ENCODE peak calls at places on chromosomes 16 and 17, in five cellular contexts. One of them, this sample, is unnamed.
A peak's percentile ranks its signal among the peaks of the same experiment; 100 is the strongest.

GRCh38 chr17:53736516-53737274 is 86.0 kb upstream of the KIF2B start:
- DNase-seq in heart right ventricle: no peak
- DNase-seq in colonic mucosa: no peak
- DNase-seq in HFFc6: no peak
- DNase-seq in progenitor cell of endocrine pancreas: no peak
- DNase-seq in this sample: no peak

GRCh38 chr16:85017151-85017550 is 5.8 kb upstream of the ZDHHC7 start:
- DNase-seq in heart right ventricle: no peak
- DNase-seq in colonic mucosa: no peak
- DNase-seq in HFFc6: no peak
- DNase-seq in progenitor cell of endocrine pancreas: no peak
- DNase-seq in this sample: no peak

GRCh38 chr17:7403043-7403901 is 625 bp downstream of the TMEM256 start:
- DNase-seq in heart right ventricle: peak; percentile 74
- DNase-seq in colonic mucosa: peak; percentile 80
- DNase-seq in HFFc6: no peak
- DNase-seq in progenitor cell of endocrine pancreas: no peak
- DNase-seq in this sample: no peak

GRCh38 chr17:30812218-30813177 is 12.0 kb downstream of the CRLF3 start:
- DNase-seq in heart right ventricle: no peak
- DNase-seq in colonic mucosa: no peak
- DNase-seq in HFFc6: peak; percentile 9
- DNase-seq in progenitor cell of endocrine pancreas: no peak
- DNase-seq in this sample: peak; percentile 35

GRCh38 chr16:56426585-56426984 is 1.2 kb upstream of the AMFR start:
- DNase-seq in heart right ventricle: no peak
- DNase-seq in colonic mucosa: no peak
- DNase-seq in HFFc6: no peak
- DNase-seq in progenitor cell of endocrine pancreas: no peak
- DNase-seq in this sample: no peak

GRCh38 chr16:81486555-81487061 is 42.0 kb downstream of the CMIP start:
- DNase-seq in heart right ventricle: peak; percentile 59
- DNase-seq in colonic mucosa: peak; percentile 45
- DNase-seq in HFFc6: no peak
- DNase-seq in progenitor cell of endocrine pancreas: no peak
- DNase-seq in this sample: peak; percentile 95

GRCh38 chr16:57268804-57269800 is 15.4 kb downstream of the PLLP start:
- DNase-seq in heart right ventricle: peak; percentile 70
- DNase-seq in colonic mucosa: peak; percentile 91
- DNase-seq in HFFc6: no peak
- DNase-seq in progenitor cell of endocrine pancreas: no peak
- DNase-seq in this sample: no peak

GRCh38 chr17:80605326-80606066 is 60.9 kb downstream of the RPTOR start:
- DNase-seq in heart right ventricle: no peak
- DNase-seq in colonic mucosa: no peak
- DNase-seq in HFFc6: no peak
- DNase-seq in progenitor cell of endocrine pancreas: no peak
- DNase-seq in this sample: no peak

GRCh38 chr16:49603956-49604355 is 230.4 kb downstream of the C16orf78 start:
- DNase-seq in heart right ventricle: no peak
- DNase-seq in colonic mucosa: no peak
- DNase-seq in HFFc6: no peak
- DNase-seq in progenitor cell of endocrine pancreas: no peak
- DNase-seq in this sample: no peak

GRCh38 chr17:1188812-1189211 is 9.0 kb upstream of the ABR start:
- DNase-seq in heart right ventricle: peak; percentile 77
- DNase-seq in colonic mucosa: peak; percentile 72
- DNase-seq in HFFc6: peak; percentile 16
- DNase-seq in progenitor cell of endocrine pancreas: no peak
- DNase-seq in this sample: peak; percentile 76

GRCh38 chr16:79564594-79565210 is 35.8 kb downstream of the MAF start:
- DNase-seq in heart right ventricle: no peak
- DNase-seq in colonic mucosa: no peak
- DNase-seq in HFFc6: no peak
- DNase-seq in progenitor cell of endocrine pancreas: no peak
- DNase-seq in this sample: no peak

GRCh38 chr16:47712276-47713224 is 251.4 kb downstream of the PHKB start:
- DNase-seq in heart right ventricle: no peak
- DNase-seq in colonic mucosa: no peak
- DNase-seq in HFFc6: no peak
- DNase-seq in progenitor cell of endocrine pancreas: no peak
- DNase-seq in this sample: no peak

GRCh38 chr17:81865733-81866439 is 5.3 kb downstream of the ARHGDIA start:
- DNase-seq in heart right ventricle: no peak
- DNase-seq in colonic mucosa: peak; percentile 97
- DNase-seq in HFFc6: no peak
- DNase-seq in progenitor cell of endocrine pancreas: no peak
- DNase-seq in this sample: peak; percentile 20

DNA sequence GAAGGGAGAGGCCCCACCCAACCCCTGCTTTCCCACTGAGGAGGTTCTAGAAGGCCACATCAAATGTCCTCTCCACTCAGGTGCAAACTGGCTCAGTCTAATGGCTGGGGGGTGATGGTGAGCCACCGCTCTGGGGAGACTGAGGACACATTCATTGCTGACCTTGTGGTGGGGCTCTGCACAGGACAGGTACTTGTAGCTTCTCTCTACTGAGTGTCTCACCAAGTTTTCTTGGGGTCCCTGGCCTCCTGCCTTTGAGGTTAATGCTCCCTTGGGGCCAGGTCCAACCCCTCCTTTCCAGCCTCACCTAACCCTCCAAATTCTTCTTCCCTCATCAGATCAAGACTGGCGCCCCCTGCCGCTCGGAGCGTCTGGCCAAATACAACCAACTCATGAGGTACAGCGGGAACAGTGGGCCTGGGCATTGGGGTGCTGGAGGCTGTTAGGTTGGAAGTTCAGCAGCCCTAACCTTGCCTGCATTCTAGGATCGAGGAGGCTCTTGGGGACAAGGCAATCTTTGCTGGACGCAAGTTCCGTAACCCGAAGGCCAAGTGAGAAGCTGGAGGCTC is 5.7 kb downstream of the ENO3 start:
- DNase-seq in heart right ventricle: no peak
- DNase-seq in colonic mucosa: no peak
- DNase-seq in HFFc6: no peak
- DNase-seq in progenitor cell of endocrine pancreas: no peak
- DNase-seq in this sample: no peak
- TF ChIP-seq CTCF in heart right ventricle: peak; percentile 29
- TF ChIP-seq CTCF in colonic mucosa: no peak
- TF ChIP-seq CTCF in HFFc6: peak; percentile 52
- TF ChIP-seq CTCF in progenitor cell of endocrine pancreas: peak; percentile 31
- TF ChIP-seq CTCF in this sample: no peak

DNA sequence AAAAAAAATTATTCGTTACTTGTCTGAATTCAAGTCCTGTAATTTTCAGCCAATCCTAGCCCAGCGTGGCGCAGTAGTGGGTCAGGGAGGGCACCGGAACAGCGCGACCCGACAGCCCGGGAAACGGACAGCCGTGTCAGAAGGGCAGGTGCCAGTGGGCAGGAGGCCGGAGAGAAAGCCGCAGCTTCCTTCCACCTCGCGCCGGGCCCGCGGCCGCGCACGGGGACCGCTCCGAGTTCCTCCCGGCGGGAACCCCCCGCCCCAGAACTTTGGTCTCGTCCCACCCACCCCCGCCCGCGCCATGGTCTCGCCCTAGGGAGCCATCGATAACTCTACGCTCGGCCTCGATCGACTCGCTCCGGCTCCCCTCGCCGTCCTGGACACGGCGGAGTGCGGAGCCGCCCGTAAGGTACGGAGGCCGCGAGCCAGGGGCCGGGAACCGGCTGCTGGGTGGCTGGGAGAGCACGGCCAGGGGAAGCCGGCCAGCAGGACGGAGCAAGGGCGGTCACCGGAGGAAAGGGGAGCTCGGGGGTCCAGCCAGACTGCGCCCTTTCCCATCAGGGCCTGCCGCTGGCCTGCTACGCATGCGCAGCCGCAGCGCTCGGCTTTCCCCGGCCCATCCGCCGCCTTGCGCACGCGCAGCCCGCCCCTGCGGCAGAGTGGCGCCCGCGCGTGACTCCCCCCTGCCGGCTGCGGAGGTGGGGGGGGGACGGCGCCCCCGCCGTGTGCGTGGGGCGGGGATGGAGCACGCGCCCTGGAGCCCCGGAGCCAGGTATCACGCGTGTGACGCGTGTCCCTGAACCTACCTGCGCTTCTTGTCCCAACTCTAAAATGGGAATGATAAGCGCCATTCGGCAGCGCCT is at the start of gene MLST8:
- DNase-seq in heart right ventricle: peak; percentile 91
- DNase-seq in colonic mucosa: peak; percentile 83
- DNase-seq in HFFc6: peak; percentile 58
- DNase-seq in progenitor cell of endocrine pancreas: peak; percentile 78
- DNase-seq in this sample: peak; percentile 82
- TF ChIP-seq CTCF in heart right ventricle: peak; percentile 36
- TF ChIP-seq CTCF in colonic mucosa: no peak
- TF ChIP-seq CTCF in HFFc6: peak; percentile 51
- TF ChIP-seq CTCF in progenitor cell of endocrine pancreas: peak; percentile 38
- TF ChIP-seq CTCF in this sample: no peak

GRCh38 chr17:60749050-60749449 is 71.4 kb downstream of the BCAS3 start:
- DNase-seq in heart right ventricle: no peak
- DNase-seq in colonic mucosa: no peak
- DNase-seq in HFFc6: no peak
- DNase-seq in progenitor cell of endocrine pancreas: no peak
- DNase-seq in this sample: no peak
- TF ChIP-seq CTCF in heart right ventricle: no peak
- TF ChIP-seq CTCF in colonic mucosa: no peak
- TF ChIP-seq CTCF in HFFc6: no peak
- TF ChIP-seq CTCF in progenitor cell of endocrine pancreas: no peak
- TF ChIP-seq CTCF in this sample: no peak

GRCh38 chr17:45311406-45311761 is 5.4 kb downstream of the MAP3K14 start:
- DNase-seq in heart right ventricle: no peak
- DNase-seq in colonic mucosa: no peak
- DNase-seq in HFFc6: no peak
- DNase-seq in progenitor cell of endocrine pancreas: no peak
- DNase-seq in this sample: no peak
- TF ChIP-seq CTCF in heart right ventricle: no peak
- TF ChIP-seq CTCF in colonic mucosa: no peak
- TF ChIP-seq CTCF in HFFc6: peak; percentile 35
- TF ChIP-seq CTCF in progenitor cell of endocrine pancreas: no peak
- TF ChIP-seq CTCF in this sample: peak; percentile 18

DNA sequence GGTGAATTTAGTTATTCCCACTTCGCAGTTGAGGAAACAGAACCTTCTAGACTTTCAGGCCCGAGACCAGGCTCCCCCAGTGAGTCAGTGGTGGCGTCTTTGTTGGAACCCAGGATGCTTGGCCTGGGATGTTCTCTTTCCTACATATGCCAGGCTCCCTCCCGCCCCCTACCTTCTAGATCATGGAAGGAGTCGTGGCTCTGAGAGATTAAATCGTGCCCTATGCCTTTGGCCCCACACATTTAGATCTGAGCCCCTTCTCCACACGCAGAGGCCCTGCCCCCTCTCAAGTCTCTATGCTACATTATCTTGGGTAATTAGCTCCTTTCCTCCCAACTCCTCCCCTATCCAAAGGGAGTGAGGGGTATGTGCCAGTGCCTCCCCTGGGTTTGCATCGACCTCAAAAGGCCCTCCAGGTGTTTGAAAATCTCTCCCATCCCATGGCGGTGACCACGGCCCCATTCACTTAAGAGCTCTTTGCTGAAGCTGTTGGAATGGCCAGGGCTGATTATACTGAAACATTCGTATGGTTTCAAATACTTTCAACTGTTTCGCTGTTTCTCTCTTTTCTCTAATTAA is 3.0 kb downstream of the NGFR start:
- DNase-seq in heart right ventricle: no peak
- DNase-seq in colonic mucosa: no peak
- DNase-seq in HFFc6: no peak
- DNase-seq in progenitor cell of endocrine pancreas: no peak
- DNase-seq in this sample: no peak
- TF ChIP-seq CTCF in heart right ventricle: no peak
- TF ChIP-seq CTCF in colonic mucosa: no peak
- TF ChIP-seq CTCF in HFFc6: no peak
- TF ChIP-seq CTCF in progenitor cell of endocrine pancreas: peak; percentile 24
- TF ChIP-seq CTCF in this sample: no peak

GRCh38 chr16:58472827-58473226 is 27.1 kb upstream of the NDRG4 start:
- DNase-seq in heart right ventricle: no peak
- DNase-seq in colonic mucosa: no peak
- DNase-seq in HFFc6: no peak
- DNase-seq in progenitor cell of endocrine pancreas: no peak
- DNase-seq in this sample: no peak

GRCh38 chr16:58472266-58472665 is 27.7 kb upstream of the NDRG4 start:
- DNase-seq in heart right ventricle: no peak
- DNase-seq in colonic mucosa: no peak
- DNase-seq in HFFc6: no peak
- DNase-seq in progenitor cell of endocrine pancreas: no peak
- DNase-seq in this sample: no peak

GRCh38 chr16:58476791-58477190 is 23.2 kb upstream of the NDRG4 start:
- DNase-seq in heart right ventricle: no peak
- DNase-seq in colonic mucosa: no peak
- DNase-seq in HFFc6: no peak
- DNase-seq in progenitor cell of endocrine pancreas: no peak
- DNase-seq in this sample: no peak

GRCh38 chr16:58474296-58474695 is 25.6 kb upstream of the NDRG4 start:
- DNase-seq in heart right ventricle: no peak
- DNase-seq in colonic mucosa: no peak
- DNase-seq in HFFc6: no peak
- DNase-seq in progenitor cell of endocrine pancreas: no peak
- DNase-seq in this sample: no peak

GRCh38 chr16:58475220-58475619 is 24.7 kb upstream of the NDRG4 start:
- DNase-seq in heart right ventricle: no peak
- DNase-seq in colonic mucosa: no peak
- DNase-seq in HFFc6: no peak
- DNase-seq in progenitor cell of endocrine pancreas: no peak
- DNase-seq in this sample: no peak
- TF ChIP-seq CTCF in heart right ventricle: no peak
- TF ChIP-seq CTCF in colonic mucosa: no peak
- TF ChIP-seq CTCF in HFFc6: no peak
- TF ChIP-seq CTCF in progenitor cell of endocrine pancreas: no peak
- TF ChIP-seq CTCF in this sample: no peak

DNA sequence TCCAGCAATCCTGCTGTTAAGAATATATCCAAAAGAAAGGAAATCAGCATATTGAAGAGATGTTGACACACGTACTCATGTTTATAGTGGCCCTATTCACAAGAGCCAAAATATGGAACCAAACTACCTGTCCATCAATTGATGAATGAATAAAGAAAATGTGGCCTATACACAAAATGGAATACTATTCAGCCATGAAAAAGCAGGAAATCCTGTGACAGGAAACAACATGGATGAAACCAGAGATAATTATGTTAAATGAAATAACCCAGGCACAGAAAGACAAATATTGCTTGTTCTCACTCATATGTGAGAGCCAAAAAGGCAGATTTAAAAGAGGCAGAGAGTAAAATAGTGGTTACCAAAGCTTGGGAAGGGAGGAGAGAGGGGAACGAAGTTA is 127.1 kb downstream of the KCNJ2 start:
- DNase-seq in heart right ventricle: no peak
- DNase-seq in colonic mucosa: no peak
- DNase-seq in HFFc6: no peak
- DNase-seq in progenitor cell of endocrine pancreas: no peak
- DNase-seq in this sample: no peak
- TF ChIP-seq CTCF in heart right ventricle: no peak
- TF ChIP-seq CTCF in colonic mucosa: no peak
- TF ChIP-seq CTCF in HFFc6: no peak
- TF ChIP-seq CTCF in progenitor cell of endocrine pancreas: no peak
- TF ChIP-seq CTCF in this sample: no peak